ENCODE peak calls at places on chromosomes 4 and X, in nine cellular contexts. W is thyroid gland; V is upper lobe of right lung; F is CD4-positive, alpha-beta T cell; P is GF-D8; Q is stimulated activated CD4-positive, alpha-beta T cell treated with anti-CD3 and anti-CD28 coated beads, Interleukin-4, amount 100 ng/mL, for 24 hours; T is naive B cell; J is esophagus squamous epithelium; U is prostate gland. A is an unnamed sample.

GRCh38 chr4:118417325-118417724 is 64.5 kb upstream of the PRSS12 start:
- DNase-seq in U (no peak), J (no peak), V (no peak), Q (no peak), P (no peak), T (no peak), F (no peak), W (no peak), A (no peak)

GRCh38 chrX:25144043-25144940 is 128.5 kb upstream of the ARX start:
- DNase-seq in U (peak; percentile 16), Q (peak; percentile 39), P (no peak), V (peak; percentile 68), F (peak; percentile 4), J (no peak), W (peak; percentile 67), T (peak; percentile 10), A (peak; percentile 51)

GRCh38 chrX:40245411-40246140 is 147.8 kb upstream of the BCOR start:
- DNase-seq in V (peak; percentile 62), W (peak; percentile 10), F (no peak), J (no peak), U (no peak), T (no peak), P (no peak), Q (no peak), A (no peak)

GRCh38 chr4:86032476-86033022 is 327.3 kb downstream of the MAPK10 start:
- DNase-seq in W (peak; percentile 74), Q (no peak), J (no peak), F (no peak), U (peak; percentile 51), V (no peak), T (no peak), P (no peak), A (no peak)

GRCh38 chrX:18406531-18407266 is 18.7 kb upstream of the CDKL5 start:
- DNase-seq in T (no peak), Q (no peak), J (no peak), U (no peak), P (no peak), V (no peak), F (no peak), W (no peak), A (no peak)

GRCh38 chrX:115892787-115893671 is 277.5 kb upstream of the AGTR2 start:
- DNase-seq in J (no peak), W (peak; percentile 61), Q (no peak), U (no peak), V (no peak), P (no peak), T (peak; percentile 36), F (no peak), A (no peak)

GRCh38 chr4:13364178-13364577 is 120.0 kb downstream of the RAB28 start:
- DNase-seq in Q (no peak), F (no peak), J (no peak), W (no peak), U (no peak), V (no peak), P (no peak), T (no peak), A (no peak)

GRCh38 chr4:94127707-94128328 is 79.8 kb upstream of the SMARCAD1 start:
- DNase-seq in Q (no peak), T (no peak), U (no peak), W (no peak), J (no peak), F (no peak), P (no peak), V (no peak), A (peak; percentile 38)

GRCh38 chr4:85498068-85498733 is 23.3 kb downstream of the ARHGAP24 start:
- DNase-seq in F (no peak), Q (no peak), U (no peak), J (peak; percentile 10), T (peak; percentile 64), P (peak; percentile 68), W (no peak), V (peak; percentile 72), A (no peak)

GRCh38 chrX:106069048-106069447 is 30.5 kb upstream of the SERPINA7 start:
- DNase-seq in V (no peak), F (no peak), W (no peak), Q (no peak), U (no peak), J (no peak), T (no peak), P (no peak), A (no peak)

GRCh38 chr4:7967501-7968261 is 28.0 kb upstream of the AFAP1 start:
- DNase-seq in U (no peak), V (no peak), J (no peak), W (no peak), F (no peak), P (no peak), Q (no peak), T (no peak), A (no peak)

GRCh38 chr4:7055111-7055989 is 12.2 kb downstream of the TADA2B start:
- DNase-seq in F (no peak), V (no peak), U (no peak), J (no peak), W (no peak), T (no peak), Q (no peak), P (no peak), A (no peak)

GRCh38 chr4:78056265-78057129 is 626 bp upstream of the FRAS1 start:
- DNase-seq in V (peak; percentile 72), Q (no peak), U (peak; percentile 94), F (no peak), P (no peak), T (peak; percentile 40), J (no peak), W (peak; percentile 96), A (peak; percentile 39)

GRCh38 chr4:150244600-150244999 is 166.4 kb downstream of the DCLK2 start:
- DNase-seq in F (no peak), P (no peak), W (no peak), U (no peak), T (no peak), Q (no peak), J (no peak), V (no peak), A (no peak)

GRCh38 chr4:76035799-76036389 is at the start of gene CXCL11:
- DNase-seq in W (no peak), P (no peak), F (no peak), T (no peak), V (no peak), J (no peak), Q (no peak), U (no peak), A (no peak)

A was measured in D341Med.